ENCODE peak calls at places on chromosomes 13 and 19, in nine cellular contexts. One of them, this sample, is unnamed.

GRCh38 chr13:95156208-95156607 is 145.0 kb downstream of the ABCC4 start:
- DNase-seq in caudate nucleus: no peak
- DNase-seq in body of pancreas: no peak
- DNase-seq in substantia nigra: no peak
- DNase-seq in NCI-H774: no peak
- DNase-seq in hepatic stellate cell: no peak
- DNase-seq in left colon: no peak
- DNase-seq in anterior cingulate cortex: no peak
- DNase-seq in stimulated activated CD4-positive, alpha-beta T cell treated with anti-CD3 and anti-CD28 coated beads, Interleukin-15, amount 100 ng/mL, for 1 hour: no peak
- DNase-seq in this sample: no peak

GRCh38 chr19:33302175-33302973 is at the start of gene CEBPA:
- DNase-seq in anterior cingulate cortex: peak; percentile 65
- DNase-seq in left colon: peak; percentile 85
- DNase-seq in NCI-H774: no peak
- DNase-seq in body of pancreas: peak; percentile 83
- DNase-seq in substantia nigra: no peak
- DNase-seq in hepatic stellate cell: peak; percentile 82
- DNase-seq in caudate nucleus: peak; percentile 74
- DNase-seq in stimulated activated CD4-positive, alpha-beta T cell treated with anti-CD3 and anti-CD28 coated beads, Interleukin-15, amount 100 ng/mL, for 1 hour: peak; percentile 54
- DNase-seq in this sample: peak; percentile 12

GRCh38 chr13:41463823-41464602 is 6.7 kb downstream of the RGCC start:
- DNase-seq in caudate nucleus: no peak
- DNase-seq in hepatic stellate cell: no peak
- DNase-seq in anterior cingulate cortex: no peak
- DNase-seq in body of pancreas: no peak
- DNase-seq in left colon: no peak
- DNase-seq in NCI-H774: no peak
- DNase-seq in substantia nigra: no peak
- DNase-seq in stimulated activated CD4-positive, alpha-beta T cell treated with anti-CD3 and anti-CD28 coated beads, Interleukin-15, amount 100 ng/mL, for 1 hour: no peak
- DNase-seq in this sample: no peak

GRCh38 chr19:14150770-14151661 is 14.6 kb upstream of the ASF1B start:
- DNase-seq in stimulated activated CD4-positive, alpha-beta T cell treated with anti-CD3 and anti-CD28 coated beads, Interleukin-15, amount 100 ng/mL, for 1 hour: no peak
- DNase-seq in hepatic stellate cell: no peak
- DNase-seq in body of pancreas: no peak
- DNase-seq in anterior cingulate cortex: no peak
- DNase-seq in caudate nucleus: no peak
- DNase-seq in left colon: no peak
- DNase-seq in NCI-H774: no peak
- DNase-seq in substantia nigra: no peak
- DNase-seq in this sample: no peak

GRCh38 chr19:7444042-7444441 is 44.8 kb downstream of the PEX11G start:
- DNase-seq in hepatic stellate cell: no peak
- DNase-seq in stimulated activated CD4-positive, alpha-beta T cell treated with anti-CD3 and anti-CD28 coated beads, Interleukin-15, amount 100 ng/mL, for 1 hour: no peak
- DNase-seq in caudate nucleus: no peak
- DNase-seq in body of pancreas: no peak
- DNase-seq in left colon: no peak
- DNase-seq in substantia nigra: no peak
- DNase-seq in anterior cingulate cortex: no peak
- DNase-seq in NCI-H774: no peak
- DNase-seq in this sample: no peak

GRCh38 chr13:101986316-101986715 is 415.5 kb downstream of the FGF14 start:
- DNase-seq in NCI-H774: no peak
- DNase-seq in caudate nucleus: no peak
- DNase-seq in stimulated activated CD4-positive, alpha-beta T cell treated with anti-CD3 and anti-CD28 coated beads, Interleukin-15, amount 100 ng/mL, for 1 hour: no peak
- DNase-seq in left colon: no peak
- DNase-seq in substantia nigra: no peak
- DNase-seq in body of pancreas: no peak
- DNase-seq in anterior cingulate cortex: no peak
- DNase-seq in hepatic stellate cell: no peak
- DNase-seq in this sample: no peak

GRCh38 chr19:5480427-5480836 is 25.2 kb downstream of the ZNRF4 start:
- DNase-seq in anterior cingulate cortex: no peak
- DNase-seq in NCI-H774: no peak
- DNase-seq in left colon: peak; percentile 35
- DNase-seq in caudate nucleus: no peak
- DNase-seq in body of pancreas: peak; percentile 25
- DNase-seq in stimulated activated CD4-positive, alpha-beta T cell treated with anti-CD3 and anti-CD28 coated beads, Interleukin-15, amount 100 ng/mL, for 1 hour: peak; percentile 2
- DNase-seq in hepatic stellate cell: no peak
- DNase-seq in substantia nigra: no peak
- DNase-seq in this sample: peak; percentile 7

GRCh38 chr13:113989585-113990300 is 15.9 kb upstream of the C13orf46 start:
- DNase-seq in body of pancreas: no peak
- DNase-seq in left colon: no peak
- DNase-seq in hepatic stellate cell: no peak
- DNase-seq in anterior cingulate cortex: no peak
- DNase-seq in substantia nigra: no peak
- DNase-seq in caudate nucleus: no peak
- DNase-seq in stimulated activated CD4-positive, alpha-beta T cell treated with anti-CD3 and anti-CD28 coated beads, Interleukin-15, amount 100 ng/mL, for 1 hour: no peak
- DNase-seq in NCI-H774: no peak
- DNase-seq in this sample: no peak

GRCh38 chr19:1154731-1155351 is 19.2 kb downstream of the SBNO2 start:
- DNase-seq in stimulated activated CD4-positive, alpha-beta T cell treated with anti-CD3 and anti-CD28 coated beads, Interleukin-15, amount 100 ng/mL, for 1 hour: no peak
- DNase-seq in hepatic stellate cell: peak; percentile 96
- DNase-seq in anterior cingulate cortex: no peak
- DNase-seq in substantia nigra: no peak
- DNase-seq in caudate nucleus: no peak
- DNase-seq in NCI-H774: no peak
- DNase-seq in left colon: peak; percentile 78
- DNase-seq in body of pancreas: peak; percentile 54
- DNase-seq in this sample: no peak

GRCh38 chr13:99003851-99004471 is 26.1 kb upstream of the DOCK9 start:
- DNase-seq in caudate nucleus: no peak
- DNase-seq in NCI-H774: no peak
- DNase-seq in substantia nigra: no peak
- DNase-seq in stimulated activated CD4-positive, alpha-beta T cell treated with anti-CD3 and anti-CD28 coated beads, Interleukin-15, amount 100 ng/mL, for 1 hour: no peak
- DNase-seq in hepatic stellate cell: no peak
- DNase-seq in left colon: no peak
- DNase-seq in body of pancreas: no peak
- DNase-seq in anterior cingulate cortex: no peak
- DNase-seq in this sample: no peak

GRCh38 chr19:28578786-28579505 is 634.0 kb downstream of the UQCRFS1 start:
- DNase-seq in NCI-H774: no peak
- DNase-seq in substantia nigra: no peak
- DNase-seq in stimulated activated CD4-positive, alpha-beta T cell treated with anti-CD3 and anti-CD28 coated beads, Interleukin-15, amount 100 ng/mL, for 1 hour: no peak
- DNase-seq in body of pancreas: no peak
- DNase-seq in left colon: no peak
- DNase-seq in caudate nucleus: no peak
- DNase-seq in anterior cingulate cortex: no peak
- DNase-seq in hepatic stellate cell: no peak
- DNase-seq in this sample: no peak

GRCh38 chr19:47821460-47822020 is at the start of gene CRX:
- DNase-seq in anterior cingulate cortex: no peak
- DNase-seq in body of pancreas: no peak
- DNase-seq in NCI-H774: no peak
- DNase-seq in left colon: no peak
- DNase-seq in hepatic stellate cell: no peak
- DNase-seq in stimulated activated CD4-positive, alpha-beta T cell treated with anti-CD3 and anti-CD28 coated beads, Interleukin-15, amount 100 ng/mL, for 1 hour: no peak
- DNase-seq in substantia nigra: no peak
- DNase-seq in caudate nucleus: no peak
- DNase-seq in this sample: no peak

GRCh38 chr13:66154981-66155380 is 1075.2 kb downstream of the PCDH9 start:
- DNase-seq in hepatic stellate cell: no peak
- DNase-seq in substantia nigra: no peak
- DNase-seq in stimulated activated CD4-positive, alpha-beta T cell treated with anti-CD3 and anti-CD28 coated beads, Interleukin-15, amount 100 ng/mL, for 1 hour: no peak
- DNase-seq in caudate nucleus: no peak
- DNase-seq in left colon: no peak
- DNase-seq in anterior cingulate cortex: no peak
- DNase-seq in NCI-H774: no peak
- DNase-seq in body of pancreas: no peak
- DNase-seq in this sample: no peak

GRCh38 chr13:40470665-40471064 is 195.8 kb downstream of the FOXO1 start:
- DNase-seq in body of pancreas: no peak
- DNase-seq in left colon: no peak
- DNase-seq in anterior cingulate cortex: no peak
- DNase-seq in NCI-H774: no peak
- DNase-seq in hepatic stellate cell: no peak
- DNase-seq in stimulated activated CD4-positive, alpha-beta T cell treated with anti-CD3 and anti-CD28 coated beads, Interleukin-15, amount 100 ng/mL, for 1 hour: no peak
- DNase-seq in substantia nigra: no peak
- DNase-seq in caudate nucleus: no peak
- DNase-seq in this sample: no peak

GRCh38 chr13:24159921-24160324 is 597 bp upstream of the SPATA13 start:
- DNase-seq in caudate nucleus: no peak
- DNase-seq in substantia nigra: no peak
- DNase-seq in stimulated activated CD4-positive, alpha-beta T cell treated with anti-CD3 and anti-CD28 coated beads, Interleukin-15, amount 100 ng/mL, for 1 hour: no peak
- DNase-seq in anterior cingulate cortex: no peak
- DNase-seq in hepatic stellate cell: no peak
- DNase-seq in body of pancreas: no peak
- DNase-seq in NCI-H774: no peak
- DNase-seq in left colon: no peak
- DNase-seq in this sample: no peak

GRCh38 chr13:66914155-66914554 is 316.0 kb downstream of the PCDH9 start:
- DNase-seq in stimulated activated CD4-positive, alpha-beta T cell treated with anti-CD3 and anti-CD28 coated beads, Interleukin-15, amount 100 ng/mL, for 1 hour: no peak
- DNase-seq in substantia nigra: no peak
- DNase-seq in caudate nucleus: no peak
- DNase-seq in NCI-H774: no peak
- DNase-seq in hepatic stellate cell: no peak
- DNase-seq in left colon: no peak
- DNase-seq in body of pancreas: no peak
- DNase-seq in anterior cingulate cortex: no peak
- DNase-seq in this sample: no peak

GRCh38 chr13:21663197-21663596 is 7.7 kb upstream of the FGF9 start:
- DNase-seq in stimulated activated CD4-positive, alpha-beta T cell treated with anti-CD3 and anti-CD28 coated beads, Interleukin-15, amount 100 ng/mL, for 1 hour: no peak
- DNase-seq in substantia nigra: no peak
- DNase-seq in caudate nucleus: no peak
- DNase-seq in anterior cingulate cortex: no peak
- DNase-seq in body of pancreas: no peak
- DNase-seq in left colon: no peak
- DNase-seq in NCI-H774: no peak
- DNase-seq in hepatic stellate cell: no peak
- DNase-seq in this sample: peak; percentile 48

GRCh38 chr19:2077398-2077797 is 18.7 kb downstream of the MOB3A start:
- DNase-seq in anterior cingulate cortex: no peak
- DNase-seq in hepatic stellate cell: no peak
- DNase-seq in NCI-H774: no peak
- DNase-seq in left colon: no peak
- DNase-seq in substantia nigra: no peak
- DNase-seq in stimulated activated CD4-positive, alpha-beta T cell treated with anti-CD3 and anti-CD28 coated beads, Interleukin-15, amount 100 ng/mL, for 1 hour: no peak
- DNase-seq in body of pancreas: no peak
- DNase-seq in caudate nucleus: no peak
- DNase-seq in this sample: no peak

GRCh38 chr19:3538965-3539742 is at the start of gene TEKTIP1:
- DNase-seq in NCI-H774: no peak
- DNase-seq in substantia nigra: no peak
- DNase-seq in stimulated activated CD4-positive, alpha-beta T cell treated with anti-CD3 and anti-CD28 coated beads, Interleukin-15, amount 100 ng/mL, for 1 hour: no peak
- DNase-seq in caudate nucleus: no peak
- DNase-seq in anterior cingulate cortex: no peak
- DNase-seq in body of pancreas: no peak
- DNase-seq in left colon: no peak
- DNase-seq in hepatic stellate cell: peak; percentile 52
- DNase-seq in this sample: no peak

GRCh38 chr19:518292-519231 is 11.3 kb downstream of the TPGS1 start:
- DNase-seq in NCI-H774: no peak
- DNase-seq in left colon: peak; percentile 63
- DNase-seq in anterior cingulate cortex: no peak
- DNase-seq in body of pancreas: no peak
- DNase-seq in stimulated activated CD4-positive, alpha-beta T cell treated with anti-CD3 and anti-CD28 coated beads, Interleukin-15, amount 100 ng/mL, for 1 hour: peak; percentile 47
- DNase-seq in substantia nigra: no peak
- DNase-seq in hepatic stellate cell: no peak
- DNase-seq in caudate nucleus: no peak
- DNase-seq in this sample: no peak

GRCh38 chr19:19306191-19306590 is 14.1 kb downstream of the SUGP1 start:
- DNase-seq in body of pancreas: no peak
- DNase-seq in stimulated activated CD4-positive, alpha-beta T cell treated with anti-CD3 and anti-CD28 coated beads, Interleukin-15, amount 100 ng/mL, for 1 hour: no peak
- DNase-seq in hepatic stellate cell: no peak
- DNase-seq in NCI-H774: no peak
- DNase-seq in substantia nigra: no peak
- DNase-seq in left colon: no peak
- DNase-seq in anterior cingulate cortex: no peak
- DNase-seq in caudate nucleus: no peak
- DNase-seq in this sample: no peak

GRCh38 chr19:51339313-51339686 is 2.6 kb downstream of the VSIG10L start:
- DNase-seq in anterior cingulate cortex: no peak
- DNase-seq in stimulated activated CD4-positive, alpha-beta T cell treated with anti-CD3 and anti-CD28 coated beads, Interleukin-15, amount 100 ng/mL, for 1 hour: no peak
- DNase-seq in caudate nucleus: no peak
- DNase-seq in NCI-H774: no peak
- DNase-seq in left colon: no peak
- DNase-seq in hepatic stellate cell: no peak
- DNase-seq in substantia nigra: no peak
- DNase-seq in body of pancreas: no peak
- DNase-seq in this sample: no peak

GRCh38 chr19:41321600-41322270 is 11.8 kb downstream of the CCDC97 start:
- DNase-seq in left colon: no peak
- DNase-seq in hepatic stellate cell: peak; percentile 91
- DNase-seq in anterior cingulate cortex: no peak
- DNase-seq in substantia nigra: no peak
- DNase-seq in stimulated activated CD4-positive, alpha-beta T cell treated with anti-CD3 and anti-CD28 coated beads, Interleukin-15, amount 100 ng/mL, for 1 hour: no peak
- DNase-seq in body of pancreas: no peak
- DNase-seq in NCI-H774: no peak
- DNase-seq in caudate nucleus: no peak
- DNase-seq in this sample: no peak

GRCh38 chr13:50998326-50998725 is 88.7 kb downstream of the RNASEH2B start:
- DNase-seq in hepatic stellate cell: no peak
- DNase-seq in NCI-H774: no peak
- DNase-seq in body of pancreas: no peak
- DNase-seq in left colon: no peak
- DNase-seq in caudate nucleus: no peak
- DNase-seq in stimulated activated CD4-positive, alpha-beta T cell treated with anti-CD3 and anti-CD28 coated beads, Interleukin-15, amount 100 ng/mL, for 1 hour: no peak
- DNase-seq in anterior cingulate cortex: no peak
- DNase-seq in substantia nigra: no peak
- DNase-seq in this sample: no peak

GRCh38 chr19:45630463-45630862 is 8.7 kb downstream of the EML2 start:
- DNase-seq in stimulated activated CD4-positive, alpha-beta T cell treated with anti-CD3 and anti-CD28 coated beads, Interleukin-15, amount 100 ng/mL, for 1 hour: no peak
- DNase-seq in anterior cingulate cortex: no peak
- DNase-seq in left colon: no peak
- DNase-seq in NCI-H774: no peak
- DNase-seq in substantia nigra: no peak
- DNase-seq in body of pancreas: no peak
- DNase-seq in caudate nucleus: no peak
- DNase-seq in hepatic stellate cell: peak; percentile 88
- DNase-seq in this sample: no peak

GRCh38 chr13:24192811-24193162 is 32.3 kb downstream of the SPATA13 start:
- DNase-seq in caudate nucleus: no peak
- DNase-seq in NCI-H774: no peak
- DNase-seq in hepatic stellate cell: no peak
- DNase-seq in substantia nigra: no peak
- DNase-seq in stimulated activated CD4-positive, alpha-beta T cell treated with anti-CD3 and anti-CD28 coated beads, Interleukin-15, amount 100 ng/mL, for 1 hour: no peak
- DNase-seq in left colon: no peak
- DNase-seq in anterior cingulate cortex: no peak
- DNase-seq in body of pancreas: no peak
- DNase-seq in this sample: no peak

GRCh38 chr19:54399189-54399588 is 16.1 kb upstream of the TTYH1 start:
- DNase-seq in caudate nucleus: no peak
- DNase-seq in left colon: no peak
- DNase-seq in substantia nigra: no peak
- DNase-seq in stimulated activated CD4-positive, alpha-beta T cell treated with anti-CD3 and anti-CD28 coated beads, Interleukin-15, amount 100 ng/mL, for 1 hour: no peak
- DNase-seq in body of pancreas: no peak
- DNase-seq in anterior cingulate cortex: no peak
- DNase-seq in NCI-H774: no peak
- DNase-seq in hepatic stellate cell: no peak
- DNase-seq in this sample: no peak

GRCh38 chr19:45468159-45468651 is 409 bp downstream of the FOSB start:
- DNase-seq in left colon: peak; percentile 53
- DNase-seq in stimulated activated CD4-positive, alpha-beta T cell treated with anti-CD3 and anti-CD28 coated beads, Interleukin-15, amount 100 ng/mL, for 1 hour: no peak
- DNase-seq in substantia nigra: no peak
- DNase-seq in NCI-H774: no peak
- DNase-seq in anterior cingulate cortex: peak; percentile 36
- DNase-seq in caudate nucleus: no peak
- DNase-seq in body of pancreas: peak; percentile 55
- DNase-seq in hepatic stellate cell: peak; percentile 22
- DNase-seq in this sample: no peak

GRCh38 chr19:48938256-48938655 is 4.8 kb downstream of the DHDH start:
- DNase-seq in NCI-H774: no peak
- DNase-seq in body of pancreas: no peak
- DNase-seq in left colon: no peak
- DNase-seq in hepatic stellate cell: no peak
- DNase-seq in stimulated activated CD4-positive, alpha-beta T cell treated with anti-CD3 and anti-CD28 coated beads, Interleukin-15, amount 100 ng/mL, for 1 hour: no peak
- DNase-seq in caudate nucleus: no peak
- DNase-seq in substantia nigra: no peak
- DNase-seq in anterior cingulate cortex: no peak
- DNase-seq in this sample: no peak

GRCh38 chr19:51784922-51785690 is 9.9 kb upstream of the FPR3 start:
- DNase-seq in hepatic stellate cell: peak; percentile 34
- DNase-seq in caudate nucleus: no peak
- DNase-seq in left colon: peak; percentile 27
- DNase-seq in substantia nigra: no peak
- DNase-seq in body of pancreas: peak; percentile 17
- DNase-seq in NCI-H774: no peak
- DNase-seq in anterior cingulate cortex: peak; percentile 4
- DNase-seq in stimulated activated CD4-positive, alpha-beta T cell treated with anti-CD3 and anti-CD28 coated beads, Interleukin-15, amount 100 ng/mL, for 1 hour: peak; percentile 29
- DNase-seq in this sample: no peak

GRCh38 chr13:105920375-105920774 is 615.1 kb downstream of the EFNB2 start:
- DNase-seq in body of pancreas: no peak
- DNase-seq in caudate nucleus: no peak
- DNase-seq in hepatic stellate cell: no peak
- DNase-seq in substantia nigra: no peak
- DNase-seq in anterior cingulate cortex: no peak
- DNase-seq in stimulated activated CD4-positive, alpha-beta T cell treated with anti-CD3 and anti-CD28 coated beads, Interleukin-15, amount 100 ng/mL, for 1 hour: no peak
- DNase-seq in left colon: no peak
- DNase-seq in NCI-H774: no peak
- DNase-seq in this sample: no peak